ENCODE peak calls at places on chromosomes 2 and 18, in five cellular contexts. One of them, this sample, is unnamed.

GRCh38 chr2:98524168-98524567 is 79.5 kb downstream of the INPP4A start:
- DNase-seq in activated naive CD4-positive, alpha-beta T cell: no peak
- DNase-seq in endothelial cell: no peak
- DNase-seq in foreskin fibroblast: no peak
- DNase-seq in iris pigment epithelial cell: peak; percentile 47
- DNase-seq in this sample: no peak

GRCh38 chr2:200695178-200695930 is 109.5 kb downstream of the AOX1 start:
- DNase-seq in endothelial cell: no peak
- DNase-seq in activated naive CD4-positive, alpha-beta T cell: no peak
- DNase-seq in foreskin fibroblast: no peak
- DNase-seq in iris pigment epithelial cell: no peak
- DNase-seq in this sample: no peak

GRCh38 chr18:68454511-68455228 is 260.2 kb downstream of the TMX3 start:
- DNase-seq in activated naive CD4-positive, alpha-beta T cell: no peak
- DNase-seq in iris pigment epithelial cell: peak; percentile 85
- DNase-seq in endothelial cell: no peak
- DNase-seq in foreskin fibroblast: peak; percentile 84
- DNase-seq in this sample: peak; percentile 68

GRCh38 chr2:239536186-239536585 is 135.4 kb upstream of the HDAC4 start:
- DNase-seq in foreskin fibroblast: no peak
- DNase-seq in iris pigment epithelial cell: no peak
- DNase-seq in endothelial cell: no peak
- DNase-seq in activated naive CD4-positive, alpha-beta T cell: no peak
- DNase-seq in this sample: no peak

GRCh38 chr2:81266106-81266505 is 961.6 kb upstream of the LRRTM1 start:
- DNase-seq in activated naive CD4-positive, alpha-beta T cell: no peak
- DNase-seq in foreskin fibroblast: no peak
- DNase-seq in endothelial cell: peak; percentile 35
- DNase-seq in iris pigment epithelial cell: no peak
- DNase-seq in this sample: no peak

GRCh38 chr2:76160683-76161082 is 450.0 kb upstream of the GCFC2 start:
- DNase-seq in activated naive CD4-positive, alpha-beta T cell: no peak
- DNase-seq in endothelial cell: no peak
- DNase-seq in iris pigment epithelial cell: no peak
- DNase-seq in foreskin fibroblast: no peak
- DNase-seq in this sample: no peak

GRCh38 chr2:235803028-235803427 is 309.2 kb downstream of the AGAP1 start:
- DNase-seq in endothelial cell: no peak
- DNase-seq in foreskin fibroblast: peak; percentile 18
- DNase-seq in iris pigment epithelial cell: peak; percentile 18
- DNase-seq in activated naive CD4-positive, alpha-beta T cell: no peak
- DNase-seq in this sample: peak; percentile 21

GRCh38 chr2:65057391-65058052 is 1.3 kb downstream of the CEP68 start:
- DNase-seq in endothelial cell: no peak
- DNase-seq in activated naive CD4-positive, alpha-beta T cell: no peak
- DNase-seq in foreskin fibroblast: peak; percentile 61
- DNase-seq in iris pigment epithelial cell: peak; percentile 50
- DNase-seq in this sample: peak; percentile 33

GRCh38 chr2:211093743-211094303 is 537.4 kb downstream of the CPS1 start:
- DNase-seq in iris pigment epithelial cell: peak; percentile 16
- DNase-seq in activated naive CD4-positive, alpha-beta T cell: no peak
- DNase-seq in foreskin fibroblast: no peak
- DNase-seq in endothelial cell: no peak
- DNase-seq in this sample: no peak

GRCh38 chr2:64645014-64645418 is 8.7 kb downstream of the SERTAD2 start:
- DNase-seq in foreskin fibroblast: peak; percentile 81
- DNase-seq in endothelial cell: peak; percentile 61
- DNase-seq in iris pigment epithelial cell: peak; percentile 85
- DNase-seq in activated naive CD4-positive, alpha-beta T cell: no peak
- DNase-seq in this sample: peak; percentile 79

GRCh38 chr2:101485856-101486255 is 10.9 kb upstream of the RFX8 start:
- DNase-seq in endothelial cell: no peak
- DNase-seq in activated naive CD4-positive, alpha-beta T cell: no peak
- DNase-seq in foreskin fibroblast: no peak
- DNase-seq in iris pigment epithelial cell: no peak
- DNase-seq in this sample: no peak